ENCODE peak calls at places on chromosomes 12 and 14, in eight cellular contexts. Z is GM13977, Q is left ventricle myocardium inferior, N is fibroblast of pulmonary artery, K is spleen, U is upper lobe of right lung, X is osteocyte, L is GM23338. W is an unnamed sample.

GRCh38 chr12:24778486-24779304 is 170.2 kb downstream of the BCAT1 start:
- DNase-seq in Z (peak), Q (no peak), N (peak), K (no peak), U (no peak), X (no peak), L (peak), W (no peak)

GRCh38 chr12:80648866-80649265 is 58.6 kb upstream of the MYF6 start:
- DNase-seq in Z (no peak), Q (no peak), N (peak), K (no peak), U (no peak), X (no peak), L (no peak), W (no peak)

GRCh38 chr12:6161124-6161882 is 36.8 kb upstream of the VWF start:
- DNase-seq in Z (no peak), Q (peak), N (peak), K (peak), U (peak), X (no peak), L (no peak), W (no peak)

GRCh38 chr14:34857689-34858449 is 17.3 kb downstream of the BAZ1A start:
- DNase-seq in Z (no peak), Q (no peak), N (no peak), K (no peak), U (no peak), X (no peak), L (no peak), W (no peak)

GRCh38 chr14:36442824-36443241 is 77.2 kb downstream of the NKX2-1 start:
- DNase-seq in Z (no peak), Q (no peak), N (no peak), K (no peak), U (no peak), X (no peak), L (peak), W (no peak)

GRCh38 chr14:32472081-32472480 is 143.0 kb downstream of the AKAP6 start:
- DNase-seq in Z (no peak), Q (no peak), N (no peak), K (no peak), U (no peak), X (no peak), L (no peak), W (no peak)

GRCh38 chr12:93223440-93224426 is 154.0 kb upstream of the NUDT4 start:
- DNase-seq in Z (no peak), Q (no peak), N (peak), K (no peak), U (no peak), X (no peak), L (no peak), W (no peak)

GRCh38 chr12:130780880-130781575 is 58.0 kb downstream of the STX2 start:
- DNase-seq in Z (no peak), Q (no peak), N (no peak), K (no peak), U (no peak), X (no peak), L (no peak), W (no peak)

GRCh38 chr12:32272465-32272864 is 126.9 kb upstream of the FGD4 start:
- DNase-seq in Z (no peak), Q (no peak), N (no peak), K (no peak), U (no peak), X (no peak), L (no peak), W (no peak)

GRCh38 chr12:11731455-11731854 is 82.0 kb downstream of the ETV6 start:
- DNase-seq in Z (no peak), Q (no peak), N (peak), K (no peak), U (no peak), X (no peak), L (no peak), W (no peak)

GRCh38 chr12:44582521-44582920 is 293.6 kb downstream of the NELL2 start:
- DNase-seq in Z (no peak), Q (no peak), N (no peak), K (no peak), U (no peak), X (no peak), L (no peak), W (no peak)

GRCh38 chr14:96579855-96580254 is 77.7 kb downstream of the PAPOLA start:
- DNase-seq in Z (no peak), Q (no peak), N (no peak), K (no peak), U (no peak), X (no peak), L (no peak), W (no peak)

GRCh38 chr12:753401-754237 is 1.2 kb downstream of the WNK1 start:
- DNase-seq in Z (peak), Q (peak), N (peak), K (peak), U (peak), X (no peak), L (peak), W (no peak)

GRCh38 chr12:108307006-108307405 is 32.1 kb downstream of the CMKLR1 start:
- DNase-seq in Z (no peak), Q (no peak), N (peak), K (no peak), U (no peak), X (peak), L (no peak), W (no peak)

GRCh38 chr12:109560867-109561710 is 12.2 kb downstream of the MMAB start:
- DNase-seq in Z (no peak), Q (no peak), N (no peak), K (no peak), U (no peak), X (no peak), L (no peak), W (no peak)

GRCh38 chr12:30694412-30694955 is 1.2 kb downstream of the IPO8 start:
- DNase-seq in Z (peak), Q (no peak), N (no peak), K (no peak), U (no peak), X (no peak), L (peak), W (no peak)

GRCh38 chr12:110680032-110680431 is 8.9 kb downstream of the HVCN1 start:
- DNase-seq in Z (no peak), Q (no peak), N (no peak), K (peak), U (no peak), X (no peak), L (no peak), W (no peak)

GRCh38 chr12:29734748-29735147 is 49.0 kb downstream of the TMTC1 start:
- DNase-seq in Z (no peak), Q (no peak), N (no peak), K (no peak), U (no peak), X (no peak), L (no peak), W (no peak)

GRCh38 chr12:132222096-132222807 is 78.0 kb downstream of the NOC4L start:
- DNase-seq in Z (no peak), Q (no peak), N (peak), K (peak), U (peak), X (no peak), L (peak), W (peak)

GRCh38 chr12:65960820-65961691 is 136.8 kb downstream of the HMGA2 start:
- DNase-seq in Z (no peak), Q (no peak), N (no peak), K (no peak), U (no peak), X (no peak), L (no peak), W (no peak)

GRCh38 chr12:53564941-53565340 is 57.7 kb upstream of the NPFF start:
- DNase-seq in Z (no peak), Q (no peak), N (no peak), K (no peak), U (no peak), X (no peak), L (no peak), W (no peak)

GRCh38 chr12:121023799-121024198 is 7.5 kb upstream of the C12orf43 start:
- DNase-seq in Z (no peak), Q (no peak), N (no peak), K (peak), U (peak), X (no peak), L (no peak), W (no peak)

GRCh38 chr14:60222820-60223219 is 26.2 kb upstream of the PPM1A start:
- DNase-seq in Z (no peak), Q (peak), N (no peak), K (no peak), U (no peak), X (no peak), L (no peak), W (no peak)

GRCh38 chr12:6607751-6608591 is 792 bp upstream of the CHD4 start:
- DNase-seq in Z (peak), Q (no peak), N (peak), K (no peak), U (no peak), X (no peak), L (peak), W (no peak)

GRCh38 chr12:29240441-29240840 is 91.4 kb downstream of the FAR2 start:
- DNase-seq in Z (no peak), Q (no peak), N (no peak), K (no peak), U (no peak), X (no peak), L (no peak), W (no peak)

GRCh38 chr14:69152181-69152943 is 557 bp downstream of the DCAF5 start:
- DNase-seq in Z (peak), Q (no peak), N (peak), K (peak), U (no peak), X (no peak), L (peak), W (no peak)

GRCh38 chr14:100446572-100446971 is 123.4 kb downstream of the SLC25A47 start:
- DNase-seq in Z (no peak), Q (no peak), N (no peak), K (no peak), U (no peak), X (peak), L (peak), W (no peak)

GRCh38 chr12:6361834-6362233 is 13.5 kb downstream of the SCNN1A start:
- DNase-seq in Z (no peak), Q (peak), N (peak), K (peak), U (peak), X (no peak), L (no peak), W (peak)

GRCh38 chr14:53515264-53515663 is 362.1 kb upstream of the DDHD1 start:
- DNase-seq in Z (no peak), Q (no peak), N (no peak), K (no peak), U (no peak), X (no peak), L (no peak), W (no peak)

DNA sequence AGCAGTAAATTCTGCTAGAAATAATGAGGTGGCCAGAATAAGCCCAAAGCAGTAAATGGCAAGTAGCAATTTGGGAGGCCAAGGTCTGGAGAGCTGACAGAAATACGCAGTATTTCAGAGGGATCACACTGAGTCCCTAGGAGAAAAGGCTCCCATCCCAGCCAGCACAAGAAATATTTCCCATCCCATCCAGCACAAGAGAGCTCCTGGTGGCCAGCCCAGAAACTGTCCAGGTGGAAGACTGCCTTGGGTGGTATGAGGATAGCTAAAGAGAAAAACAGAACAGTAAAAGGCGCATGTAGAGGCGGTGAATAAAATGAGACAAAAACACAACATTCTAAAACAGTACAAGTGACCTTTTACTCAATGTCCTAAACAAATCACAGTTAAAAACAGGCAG is 120.7 kb downstream of the HECTD4 start:
- DNase-seq in Z (no peak), Q (no peak), N (peak), K (no peak), U (no peak), X (no peak), L (peak), W (no peak)
- TF ChIP-seq CTCF in Z (no peak), Q (peak), N (peak), K (no peak), U (no peak), X (peak), L (peak), W (peak)

GRCh38 chr12:125332900-125333299 is 267.7 kb downstream of the AACS start:
- DNase-seq in Z (no peak), Q (no peak), N (no peak), K (no peak), U (no peak), X (no peak), L (peak), W (no peak)
- TF ChIP-seq CTCF in Z (peak), Q (no peak), N (no peak), K (no peak), U (no peak), X (no peak), L (peak), W (peak)

DNA sequence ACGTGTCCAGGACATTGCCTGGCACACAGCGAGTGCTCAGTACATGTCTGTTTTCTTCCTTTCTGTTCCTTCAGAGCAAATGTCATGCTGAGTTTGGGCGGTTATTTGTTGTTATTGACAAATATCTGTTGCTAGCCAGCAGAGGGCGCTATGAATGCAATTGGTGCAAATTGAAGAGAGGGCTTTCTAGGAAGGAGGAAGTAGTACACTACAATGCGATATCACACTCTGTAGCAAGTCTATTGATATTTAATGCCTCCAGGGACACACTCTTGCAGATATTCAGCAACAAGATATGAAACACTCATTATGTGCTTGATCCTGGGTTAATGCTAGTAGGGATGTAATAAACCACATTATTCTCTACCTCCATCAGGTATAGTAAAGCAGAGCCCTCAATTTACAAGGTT is 267.3 kb upstream of the SRRM4 start:
- DNase-seq in Z (peak), Q (no peak), N (no peak), K (no peak), U (no peak), X (no peak), L (peak), W (no peak)
- TF ChIP-seq CTCF in Z (peak), Q (peak), N (no peak), K (peak), U (peak), X (no peak), L (peak), W (peak)

GRCh38 chr12:42128888-42129287 is 15.8 kb downstream of the GXYLT1 start:
- DNase-seq in Z (no peak), Q (no peak), N (no peak), K (no peak), U (no peak), X (no peak), L (no peak), W (no peak)

GRCh38 chr12:42130670-42131402 is 13.8 kb downstream of the GXYLT1 start:
- DNase-seq in Z (no peak), Q (no peak), N (peak), K (no peak), U (no peak), X (no peak), L (no peak), W (no peak)

GRCh38 chr12:42126963-42127362 is 17.7 kb downstream of the GXYLT1 start:
- DNase-seq in Z (no peak), Q (no peak), N (no peak), K (no peak), U (no peak), X (no peak), L (no peak), W (no peak)

GRCh38 chr12:42129595-42130204 is 15.0 kb downstream of the GXYLT1 start:
- DNase-seq in Z (no peak), Q (no peak), N (peak), K (no peak), U (no peak), X (no peak), L (peak), W (no peak)

DNA sequence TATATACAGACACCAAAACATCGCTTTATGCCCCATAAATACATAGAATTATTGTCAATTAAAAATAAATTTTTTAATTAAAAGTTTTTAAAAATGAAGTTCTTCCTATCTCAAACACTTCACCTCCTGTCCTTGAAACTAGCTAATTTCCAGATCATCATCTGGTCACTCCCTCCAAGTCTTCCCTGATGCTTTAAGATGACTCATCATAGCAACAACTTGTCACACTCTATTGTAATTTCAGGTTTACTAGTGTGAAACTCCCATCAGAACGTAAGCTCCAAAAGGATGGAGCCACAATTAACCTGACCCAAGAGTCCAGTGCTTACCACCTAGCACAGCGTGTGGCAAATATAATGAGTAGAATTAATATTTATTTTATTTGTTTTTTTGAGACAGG is 16.3 kb downstream of the GXYLT1 start:
- DNase-seq in Z (no peak), Q (no peak), N (no peak), K (no peak), U (no peak), X (no peak), L (no peak), W (no peak)
- TF ChIP-seq CTCF in Z (no peak), Q (no peak), N (no peak), K (no peak), U (no peak), X (no peak), L (no peak), W (no peak)

DNA sequence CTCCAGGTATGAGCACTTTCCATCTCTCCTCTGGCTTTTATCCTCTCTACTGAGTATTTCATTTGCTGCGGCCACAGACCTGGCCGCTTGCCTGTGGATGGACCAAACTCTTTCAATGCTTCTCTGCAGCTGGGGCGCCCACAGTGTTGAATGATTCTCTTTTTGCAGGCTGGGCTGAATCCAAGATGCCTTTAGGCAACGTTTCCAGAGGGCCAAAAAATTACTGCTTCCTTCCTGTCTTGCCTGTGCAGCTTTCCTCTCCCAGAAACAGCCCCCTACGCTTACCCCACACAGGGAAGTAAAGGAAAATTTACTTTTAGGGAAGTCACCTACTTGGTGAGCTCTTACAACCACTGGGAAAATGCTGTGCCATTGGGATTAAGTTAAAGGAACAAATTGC is 55.6 kb upstream of the JDP2 start:
- DNase-seq in Z (no peak), Q (no peak), N (peak), K (no peak), U (no peak), X (peak), L (no peak), W (no peak)
- TF ChIP-seq CTCF in Z (no peak), Q (no peak), N (no peak), K (no peak), U (no peak), X (no peak), L (no peak), W (no peak)

GRCh38 chr12:57211791-57212700 is 4.5 kb upstream of the NXPH4 start:
- DNase-seq in Z (no peak), Q (no peak), N (no peak), K (no peak), U (no peak), X (no peak), L (no peak), W (no peak)
- TF ChIP-seq CTCF in Z (no peak), Q (no peak), N (peak), K (no peak), U (no peak), X (peak), L (peak), W (no peak)

DNA sequence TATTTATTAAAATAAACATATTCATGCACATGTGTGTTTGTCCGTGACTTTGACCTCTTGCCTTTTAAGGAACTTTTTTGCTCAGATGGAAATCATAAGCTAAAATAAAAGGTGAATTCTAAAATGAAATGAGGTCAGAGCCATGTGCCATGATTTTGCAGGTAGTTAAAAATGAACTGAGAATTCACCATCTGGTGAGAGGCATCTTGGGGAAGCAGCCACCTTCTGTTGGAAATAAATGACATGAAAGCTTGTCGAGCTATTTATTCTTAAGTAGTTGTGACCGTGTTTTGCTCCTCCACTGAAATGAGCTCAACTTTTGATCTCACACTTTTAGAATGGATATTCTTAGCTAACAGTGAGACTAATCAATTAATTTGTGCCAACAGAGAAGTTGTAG is 56.8 kb upstream of the CNOT2 start:
- DNase-seq in Z (no peak), Q (no peak), N (no peak), K (no peak), U (no peak), X (no peak), L (no peak), W (no peak)
- TF ChIP-seq CTCF in Z (no peak), Q (no peak), N (no peak), K (no peak), U (no peak), X (no peak), L (no peak), W (no peak)